ENCODE peak calls at places on chromosome 1, in nine cellular contexts. One of them, this sample, is unnamed.

GRCh38 chr1:75053207-75053606 is 81.0 kb upstream of the LHX8 start:
- DNase-seq in cardiac fibroblast: no peak
- DNase-seq in Daoy: no peak
- DNase-seq in BE2C: no peak
- DNase-seq in stimulated activated CD8-positive, alpha-beta memory T cell treated with anti-CD3 and anti-CD28 coated beads, Interleukin-7, amount 100 ng/mL, for 1 hour: no peak
- DNase-seq in CD4-positive, alpha-beta memory T cell: no peak
- DNase-seq in left ventricle myocardium inferior: no peak
- DNase-seq in right atrium auricular region: no peak
- DNase-seq in iPS DF 6.9: no peak
- DNase-seq in this sample: peak

GRCh38 chr1:65703853-65704252 is 88.8 kb upstream of the PDE4B start:
- DNase-seq in cardiac fibroblast: no peak
- DNase-seq in Daoy: no peak
- DNase-seq in stimulated activated CD8-positive, alpha-beta memory T cell treated with anti-CD3 and anti-CD28 coated beads, Interleukin-7, amount 100 ng/mL, for 1 hour: no peak
- DNase-seq in iPS DF 6.9: no peak
- DNase-seq in BE2C: no peak
- DNase-seq in CD4-positive, alpha-beta memory T cell: no peak
- DNase-seq in left ventricle myocardium inferior: no peak
- DNase-seq in right atrium auricular region: no peak
- DNase-seq in this sample: no peak

GRCh38 chr1:4584471-4584870 is 69.9 kb upstream of the AJAP1 start:
- DNase-seq in CD4-positive, alpha-beta memory T cell: no peak
- DNase-seq in left ventricle myocardium inferior: no peak
- DNase-seq in stimulated activated CD8-positive, alpha-beta memory T cell treated with anti-CD3 and anti-CD28 coated beads, Interleukin-7, amount 100 ng/mL, for 1 hour: no peak
- DNase-seq in cardiac fibroblast: no peak
- DNase-seq in right atrium auricular region: no peak
- DNase-seq in iPS DF 6.9: no peak
- DNase-seq in BE2C: no peak
- DNase-seq in Daoy: no peak
- DNase-seq in this sample: no peak

GRCh38 chr1:10253755-10254154 is 43.4 kb downstream of the KIF1B start:
- DNase-seq in right atrium auricular region: no peak
- DNase-seq in BE2C: no peak
- DNase-seq in Daoy: peak
- DNase-seq in CD4-positive, alpha-beta memory T cell: peak
- DNase-seq in left ventricle myocardium inferior: no peak
- DNase-seq in cardiac fibroblast: peak
- DNase-seq in iPS DF 6.9: no peak
- DNase-seq in stimulated activated CD8-positive, alpha-beta memory T cell treated with anti-CD3 and anti-CD28 coated beads, Interleukin-7, amount 100 ng/mL, for 1 hour: no peak
- DNase-seq in this sample: peak

GRCh38 chr1:91699339-91699970 is 186.5 kb downstream of the TGFBR3 start:
- DNase-seq in Daoy: no peak
- DNase-seq in cardiac fibroblast: peak
- DNase-seq in BE2C: no peak
- DNase-seq in left ventricle myocardium inferior: peak
- DNase-seq in iPS DF 6.9: no peak
- DNase-seq in right atrium auricular region: peak
- DNase-seq in stimulated activated CD8-positive, alpha-beta memory T cell treated with anti-CD3 and anti-CD28 coated beads, Interleukin-7, amount 100 ng/mL, for 1 hour: no peak
- DNase-seq in CD4-positive, alpha-beta memory T cell: no peak
- DNase-seq in this sample: no peak

GRCh38 chr1:227889863-227890405 is 57.8 kb downstream of the WNT9A start:
- DNase-seq in right atrium auricular region: peak
- DNase-seq in BE2C: no peak
- DNase-seq in iPS DF 6.9: no peak
- DNase-seq in left ventricle myocardium inferior: no peak
- DNase-seq in cardiac fibroblast: no peak
- DNase-seq in stimulated activated CD8-positive, alpha-beta memory T cell treated with anti-CD3 and anti-CD28 coated beads, Interleukin-7, amount 100 ng/mL, for 1 hour: no peak
- DNase-seq in CD4-positive, alpha-beta memory T cell: no peak
- DNase-seq in Daoy: no peak
- DNase-seq in this sample: no peak

GRCh38 chr1:172393354-172393753 is 27.1 kb upstream of the C1orf105 start:
- DNase-seq in left ventricle myocardium inferior: no peak
- DNase-seq in BE2C: no peak
- DNase-seq in right atrium auricular region: no peak
- DNase-seq in CD4-positive, alpha-beta memory T cell: no peak
- DNase-seq in stimulated activated CD8-positive, alpha-beta memory T cell treated with anti-CD3 and anti-CD28 coated beads, Interleukin-7, amount 100 ng/mL, for 1 hour: no peak
- DNase-seq in cardiac fibroblast: no peak
- DNase-seq in iPS DF 6.9: no peak
- DNase-seq in Daoy: no peak
- DNase-seq in this sample: no peak

GRCh38 chr1:111399792-111400610 is 27.5 kb downstream of the OVGP1 start:
- DNase-seq in cardiac fibroblast: peak
- DNase-seq in iPS DF 6.9: peak
- DNase-seq in right atrium auricular region: peak
- DNase-seq in stimulated activated CD8-positive, alpha-beta memory T cell treated with anti-CD3 and anti-CD28 coated beads, Interleukin-7, amount 100 ng/mL, for 1 hour: peak
- DNase-seq in Daoy: peak
- DNase-seq in CD4-positive, alpha-beta memory T cell: peak
- DNase-seq in BE2C: peak
- DNase-seq in left ventricle myocardium inferior: no peak
- DNase-seq in this sample: peak

GRCh38 chr1:206048582-206048981 is 4.4 kb upstream of the RHEX start:
- DNase-seq in BE2C: no peak
- DNase-seq in Daoy: no peak
- DNase-seq in left ventricle myocardium inferior: no peak
- DNase-seq in stimulated activated CD8-positive, alpha-beta memory T cell treated with anti-CD3 and anti-CD28 coated beads, Interleukin-7, amount 100 ng/mL, for 1 hour: no peak
- DNase-seq in cardiac fibroblast: no peak
- DNase-seq in CD4-positive, alpha-beta memory T cell: no peak
- DNase-seq in iPS DF 6.9: no peak
- DNase-seq in right atrium auricular region: no peak
- DNase-seq in this sample: no peak

GRCh38 chr1:225476538-225476988 is 48.7 kb upstream of the LBR start:
- DNase-seq in iPS DF 6.9: no peak
- DNase-seq in CD4-positive, alpha-beta memory T cell: no peak
- DNase-seq in right atrium auricular region: peak
- DNase-seq in Daoy: no peak
- DNase-seq in BE2C: no peak
- DNase-seq in stimulated activated CD8-positive, alpha-beta memory T cell treated with anti-CD3 and anti-CD28 coated beads, Interleukin-7, amount 100 ng/mL, for 1 hour: no peak
- DNase-seq in left ventricle myocardium inferior: no peak
- DNase-seq in cardiac fibroblast: no peak
- DNase-seq in this sample: no peak

GRCh38 chr1:79100385-79100784 is 93.9 kb upstream of the ADGRL4 start:
- DNase-seq in BE2C: no peak
- DNase-seq in left ventricle myocardium inferior: no peak
- DNase-seq in stimulated activated CD8-positive, alpha-beta memory T cell treated with anti-CD3 and anti-CD28 coated beads, Interleukin-7, amount 100 ng/mL, for 1 hour: no peak
- DNase-seq in cardiac fibroblast: peak
- DNase-seq in right atrium auricular region: no peak
- DNase-seq in CD4-positive, alpha-beta memory T cell: no peak
- DNase-seq in Daoy: peak
- DNase-seq in iPS DF 6.9: no peak
- DNase-seq in this sample: no peak

GRCh38 chr1:90175490-90176157 is 180.7 kb downstream of the ZNF326 start:
- DNase-seq in cardiac fibroblast: peak
- DNase-seq in CD4-positive, alpha-beta memory T cell: no peak
- DNase-seq in left ventricle myocardium inferior: no peak
- DNase-seq in iPS DF 6.9: no peak
- DNase-seq in Daoy: no peak
- DNase-seq in stimulated activated CD8-positive, alpha-beta memory T cell treated with anti-CD3 and anti-CD28 coated beads, Interleukin-7, amount 100 ng/mL, for 1 hour: no peak
- DNase-seq in right atrium auricular region: no peak
- DNase-seq in BE2C: peak
- DNase-seq in this sample: peak

GRCh38 chr1:166785987-166786386 is 53.3 kb upstream of the POGK start:
- DNase-seq in cardiac fibroblast: no peak
- DNase-seq in iPS DF 6.9: no peak
- DNase-seq in BE2C: no peak
- DNase-seq in stimulated activated CD8-positive, alpha-beta memory T cell treated with anti-CD3 and anti-CD28 coated beads, Interleukin-7, amount 100 ng/mL, for 1 hour: no peak
- DNase-seq in Daoy: no peak
- DNase-seq in right atrium auricular region: no peak
- DNase-seq in left ventricle myocardium inferior: no peak
- DNase-seq in CD4-positive, alpha-beta memory T cell: no peak
- DNase-seq in this sample: no peak

This sample was measured in NCI-H2171 treated with DMSO at 0.1 percent for 48 hours.